ENCODE peak calls at places on chromosomes 4 and X, in four cellular contexts. O, C, G and H are unnamed samples.

GRCh38 chr4:160685729-160686128 is 1478.1 kb downstream of the FSTL5 start:
- DNase-seq in G (no peak), C (no peak), O (no peak), H (no peak)

GRCh38 chr4:14864967-14865366 is 137.3 kb upstream of the CPEB2 start:
- DNase-seq in C (no peak), O (no peak), G (no peak), H (no peak)

GRCh38 chr4:15717126-15717525 is 14.3 kb downstream of the BST1 start:
- DNase-seq in G (no peak), O (peak), C (peak), H (no peak)

GRCh38 chrX:129961180-129962083 is 21.0 kb upstream of the BCORL1 start:
- DNase-seq in O (no peak), C (no peak), G (peak), H (peak)

GRCh38 chrX:77785400-77785745 is 643 bp downstream of the ATRX start:
- DNase-seq in G (no peak), C (peak), O (peak), H (no peak)

GRCh38 chr4:24794111-24794860 is 1.1 kb upstream of the SOD3 start:
- DNase-seq in C (peak), G (no peak), O (no peak), H (no peak)

GRCh38 chr4:3340703-3341088 is 47.9 kb downstream of the RGS12 start:
- DNase-seq in C (no peak), O (no peak), G (no peak), H (no peak)

GRCh38 chr4:102139132-102139573 is 206.1 kb downstream of the SLC39A8 start:
- DNase-seq in O (no peak), G (no peak), C (peak), H (peak)

GRCh38 chr4:35511851-35512250 is 732.5 kb downstream of the ARAP2 start:
- DNase-seq in O (no peak), G (no peak), C (no peak), H (no peak)

GRCh38 chr4:21012851-21013331 is 312.6 kb downstream of the PACRGL start:
- DNase-seq in G (no peak), C (no peak), O (peak), H (no peak)

GRCh38 chr4:16001484-16001858 is 38.5 kb upstream of the FGFBP2 start:
- DNase-seq in O (peak), G (peak), C (peak), H (peak)

GRCh38 chrX:119505945-119506344 is 37.7 kb downstream of the SLC25A5 start:
- DNase-seq in O (no peak), C (no peak), G (no peak), H (no peak)